ENCODE peak calls at places on chromosomes 13 and 19, in seven cellular contexts. J, G, C, N, A, U and R are unnamed samples.

GRCh38 chr19:36256064-36256463 is 41.2 kb downstream of the ZNF146 start:
- DNase-seq in U (no peak), J (no peak), N (no peak), C (no peak), G (no peak), A (no peak), R (no peak)

GRCh38 chr13:23868521-23868920 is 20.7 kb downstream of the MIPEP start:
- DNase-seq in C (no peak), N (no peak), G (no peak), A (peak), J (no peak), U (no peak), R (no peak)

GRCh38 chr19:4173479-4174211 is 8.7 kb downstream of the SIRT6 start:
- DNase-seq in C (no peak), A (no peak), U (no peak), N (no peak), J (no peak), G (no peak), R (no peak)

GRCh38 chr19:15673176-15673654 is 328 bp downstream of the CYP4F12 start:
- DNase-seq in J (no peak), U (no peak), C (no peak), N (no peak), G (no peak), A (no peak), R (no peak)

GRCh38 chr13:110944121-110944967 is 29.5 kb upstream of the ANKRD10 start:
- DNase-seq in C (peak), J (no peak), U (no peak), A (peak), G (peak), N (no peak), R (no peak)

GRCh38 chr13:22517544-22517943 is 663.2 kb upstream of the SGCG start:
- DNase-seq in N (no peak), G (peak), J (no peak), U (no peak), A (no peak), C (no peak), R (no peak)

GRCh38 chr19:40525234-40526051 is 51.2 kb upstream of the SHKBP1 start:
- DNase-seq in G (no peak), N (no peak), C (no peak), J (no peak), A (no peak), U (no peak), R (no peak)

GRCh38 chr13:94620286-94620896 is 18.7 kb downstream of the GPR180 start:
- DNase-seq in A (peak), J (no peak), U (no peak), G (peak), N (no peak), C (no peak), R (no peak)

GRCh38 chr13:102089177-102089576 is 312.7 kb downstream of the FGF14 start:
- DNase-seq in C (no peak), J (no peak), G (no peak), N (no peak), A (peak), U (no peak), R (no peak)
- TF ChIP-seq CTCF in C (no peak), J (no peak), G (peak), N (no peak), A (peak), U (no peak), R (no peak)

GRCh38 chr13:98693756-98694155 is 58.7 kb downstream of the SLC15A1 start:
- DNase-seq in U (no peak), A (no peak), G (no peak), N (no peak), J (no peak), C (no peak), R (no peak)

GRCh38 chr13:98697833-98698232 is 54.6 kb downstream of the SLC15A1 start:
- DNase-seq in C (no peak), J (no peak), N (no peak), A (no peak), G (no peak), U (no peak), R (no peak)
- TF ChIP-seq CTCF in C (no peak), J (no peak), N (no peak), A (no peak), G (no peak), U (no peak), R (no peak)

DNA sequence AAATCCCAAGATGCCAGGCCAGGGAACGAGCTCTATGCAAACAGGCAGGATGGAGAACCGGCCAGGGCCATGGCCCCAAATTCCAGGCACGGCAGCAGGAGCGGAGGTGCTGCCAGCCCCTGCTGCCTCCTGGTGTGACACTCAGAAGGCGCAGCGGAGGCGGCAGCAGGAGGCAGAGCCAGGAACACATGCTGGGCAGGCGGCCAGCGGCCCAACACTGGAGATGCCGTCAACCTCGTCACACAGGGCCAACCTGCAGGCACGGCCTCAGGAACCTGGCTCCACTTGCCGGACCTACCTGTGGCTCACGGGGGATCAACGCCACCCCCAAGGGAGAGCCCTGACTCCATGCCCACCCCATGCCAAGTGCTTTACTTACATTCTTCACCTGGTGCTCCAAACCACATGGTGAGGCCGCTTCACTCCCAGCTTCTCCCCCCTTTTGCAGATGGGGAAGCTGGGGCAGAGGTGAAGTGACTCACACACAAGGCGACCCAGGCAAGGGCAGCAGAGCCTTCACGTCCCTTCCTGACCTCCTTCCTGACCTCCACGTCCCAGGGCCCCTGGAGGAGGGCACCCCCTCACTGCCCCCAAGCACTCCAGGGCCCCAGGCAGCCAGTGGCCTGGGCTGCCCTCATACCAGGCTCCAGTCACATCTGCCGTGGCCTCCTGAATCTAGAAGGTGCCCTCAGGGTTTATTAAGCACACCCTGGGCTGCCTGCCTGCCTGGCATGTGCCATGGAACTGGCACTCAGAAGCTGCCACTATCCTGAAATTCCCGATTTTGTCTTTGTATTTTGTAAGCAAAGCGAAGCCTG is 43.5 kb downstream of the GGACT start:
- DNase-seq in A (no peak), C (peak), G (no peak), U (no peak), N (no peak), J (no peak), R (no peak)
- TF ChIP-seq CTCF in A (no peak), C (no peak), G (no peak), U (no peak), N (no peak), J (no peak), R (no peak)

DNA sequence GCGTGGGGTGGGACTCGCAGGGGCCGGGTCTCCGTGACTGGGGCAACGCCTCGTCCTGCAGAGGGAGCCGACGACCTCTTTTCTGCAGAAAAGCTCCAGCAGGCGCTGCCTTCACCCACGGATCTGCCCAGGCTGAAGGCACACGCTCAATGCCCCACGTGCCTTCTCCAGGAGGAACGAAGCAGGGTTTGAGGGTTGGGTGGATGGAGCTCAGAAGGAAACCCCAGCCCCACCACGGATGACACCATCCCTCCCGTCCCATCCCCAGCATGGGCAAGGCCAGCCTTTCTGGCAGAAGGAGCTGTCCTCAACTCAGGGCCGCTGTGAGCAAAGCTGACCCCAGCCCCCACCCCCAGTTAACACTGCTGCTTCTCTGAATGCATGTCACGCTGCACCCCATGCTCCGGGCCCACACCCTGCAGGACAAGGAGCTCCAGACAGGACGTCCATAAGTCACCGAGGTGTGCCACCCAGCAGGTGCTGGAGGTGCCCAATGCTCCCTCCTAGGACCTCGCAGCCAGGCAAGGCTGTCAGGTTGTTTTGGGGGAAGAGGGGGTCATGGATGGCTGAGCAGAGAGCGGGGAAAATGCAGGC is 7.4 kb downstream of the C19orf25 start:
- DNase-seq in U (no peak), C (peak), N (no peak), G (no peak), J (no peak), A (no peak), R (no peak)
- TF ChIP-seq CTCF in U (no peak), C (no peak), N (peak), G (no peak), J (no peak), A (peak), R (no peak)

DNA sequence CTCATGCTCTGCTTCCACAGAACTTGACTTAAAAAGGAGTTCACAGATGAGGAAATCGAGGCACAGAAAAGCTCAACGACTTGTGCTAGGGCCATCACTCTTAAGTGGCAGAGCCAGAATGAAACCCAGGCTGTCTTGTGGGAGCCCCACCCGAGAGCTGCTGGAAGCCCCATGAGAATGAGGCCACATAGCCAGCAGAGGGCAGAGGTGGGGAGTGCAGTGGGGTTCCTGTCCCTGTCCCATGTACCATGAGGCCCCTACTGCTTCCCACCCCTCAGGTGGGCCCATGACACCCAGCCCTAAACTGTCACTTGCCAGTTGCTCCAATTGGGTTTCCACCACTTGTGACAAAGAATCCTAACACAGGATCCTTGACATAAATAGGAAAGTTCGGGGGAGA is 175.9 kb downstream of the IRS2 start:
- DNase-seq in J (no peak), C (peak), U (peak), N (peak), G (peak), A (peak), R (no peak)
- TF ChIP-seq CTCF in J (no peak), C (peak), U (no peak), N (peak), G (peak), A (peak), R (no peak)

GRCh38 chr19:34559045-34559444 is 77.5 kb downstream of the WTIP start:
- DNase-seq in J (no peak), U (no peak), G (no peak), C (no peak), A (no peak), N (no peak), R (no peak)

GRCh38 chr19:34560229-34560628 is 78.7 kb downstream of the WTIP start:
- DNase-seq in C (no peak), J (no peak), G (peak), U (no peak), N (no peak), A (no peak), R (no peak)

GRCh38 chr19:34555447-34555846 is 73.9 kb downstream of the WTIP start:
- DNase-seq in U (no peak), C (no peak), G (peak), A (peak), N (no peak), J (no peak), R (no peak)

GRCh38 chr19:34556500-34556899 is 74.9 kb downstream of the WTIP start:
- DNase-seq in U (no peak), A (peak), G (peak), C (no peak), J (no peak), N (no peak), R (no peak)
- TF ChIP-seq CTCF in U (no peak), A (peak), G (peak), C (peak), J (no peak), N (peak), R (no peak)